ENCODE peak calls at places on chromosomes 13 and 19, in four cellular contexts. K is BJ, X is SJSA1, F is trophoblast cell. E is an unnamed sample.

GRCh38 chr13:42214445-42214844 is 57.5 kb upstream of the AKAP11 start:
- DNase-seq in K (no peak), F (no peak), X (no peak), E (no peak)

GRCh38 chr19:30425885-30426838 is 54.0 kb downstream of the ZNF536 start:
- DNase-seq in F (no peak), X (no peak), K (no peak), E (no peak)

GRCh38 chr13:112898786-112899617 is 70.0 kb upstream of the MCF2L start:
- DNase-seq in F (no peak), X (no peak), K (no peak), E (no peak)

GRCh38 chr13:93716623-93717022 is 490.0 kb downstream of the GPC6 start:
- DNase-seq in F (no peak), K (no peak), X (peak; percentile 63), E (no peak)

GRCh38 chr13:107421951-107422350 is 793.4 kb downstream of the LIG4 start:
- DNase-seq in F (no peak), X (peak; percentile 15), K (no peak), E (no peak)

GRCh38 chr13:113863511-113864302 is at the start of gene GAS6:
- DNase-seq in X (peak; percentile 39), K (no peak), F (no peak), E (no peak)

GRCh38 chr13:98797456-98797855 is 45.0 kb upstream of the SLC15A1 start:
- DNase-seq in X (no peak), F (no peak), K (no peak), E (no peak)

GRCh38 chr13:70170689-70171088 is 62.4 kb upstream of the KLHL1 start:
- DNase-seq in X (no peak), K (no peak), F (no peak), E (no peak)

GRCh38 chr13:30968734-30969335 is 36.4 kb downstream of the TEX26 start:
- DNase-seq in K (peak; percentile 23), F (no peak), X (no peak), E (peak; percentile 32)

GRCh38 chr19:39325778-39326680 is 5.4 kb upstream of the LRFN1 start:
- DNase-seq in F (no peak), X (peak; percentile 26), K (no peak), E (no peak)

GRCh38 chr13:68009546-68009945 is 779.4 kb upstream of the PCDH9 start:
- DNase-seq in X (no peak), K (no peak), F (no peak), E (no peak)

GRCh38 chr19:12983561-12984142 is 11.6 kb upstream of the NFIX start:
- DNase-seq in K (no peak), X (peak; percentile 89), F (peak; percentile 43), E (no peak)

GRCh38 chr19:44142014-44142523 is 715 bp downstream of the ZNF234 start:
- DNase-seq in K (no peak), F (no peak), X (peak; percentile 26), E (no peak)

GRCh38 chr13:59774511-59774911 is 389.2 kb downstream of the DIAPH3 start:
- DNase-seq in K (peak; percentile 48), F (peak; percentile 92), X (peak; percentile 7), E (peak; percentile 17)

GRCh38 chr19:56995298-56995697 is 124.5 kb upstream of the USP29 start:
- DNase-seq in F (no peak), K (no peak), X (no peak), E (no peak)

GRCh38 chr19:28168557-28168956 is 1044.4 kb downstream of the UQCRFS1 start:
- DNase-seq in K (no peak), F (no peak), X (no peak), E (no peak)

GRCh38 chr13:30722361-30722760 is 13.0 kb upstream of the ALOX5AP start:
- DNase-seq in F (no peak), K (no peak), X (no peak), E (no peak)

GRCh38 chr13:80297094-80297493 is 43.8 kb downstream of the SPRY2 start:
- DNase-seq in K (no peak), X (no peak), F (no peak), E (no peak)

GRCh38 chr13:113299951-113300350 is 2.9 kb downstream of the LAMP1 start:
- DNase-seq in K (no peak), F (no peak), X (no peak), E (no peak)

GRCh38 chr19:32599736-32600157 is 18.8 kb downstream of the PDCD5 start:
- DNase-seq in K (no peak), F (peak; percentile 20), X (peak; percentile 31), E (peak; percentile 24)

GRCh38 chr13:74219571-74219970 is 85.4 kb upstream of the KLF12 start:
- DNase-seq in F (no peak), X (no peak), K (no peak), E (no peak)

GRCh38 chr19:48413879-48414623 is 20.6 kb downstream of the GRIN2D start:
- DNase-seq in X (no peak), K (no peak), F (no peak), E (no peak)

GRCh38 chr13:69856331-69856730 is 251.3 kb upstream of the ATXN8OS start:
- DNase-seq in F (peak; percentile 20), X (no peak), K (no peak), E (no peak)

GRCh38 chr13:20457670-20458069 is 68.0 kb downstream of the CRYL1 start:
- DNase-seq in F (no peak), X (no peak), K (no peak), E (no peak)

GRCh38 chr13:112808377-112809140 is 118.7 kb downstream of the ATP11A start:
- DNase-seq in X (no peak), K (no peak), F (no peak), E (no peak)

GRCh38 chr13:73809561-73809960 is 324.6 kb downstream of the KLF12 start:
- DNase-seq in X (peak; percentile 37), F (no peak), K (no peak), E (no peak)

GRCh38 chr19:23384166-23384565 is 11.1 kb downstream of the ZNF91 start:
- DNase-seq in K (no peak), X (no peak), F (no peak), E (no peak)

GRCh38 chr13:83935566-83935965 is 53.3 kb upstream of the SLITRK1 start:
- DNase-seq in K (no peak), X (no peak), F (no peak), E (no peak)

GRCh38 chr13:28442872-28443271 is 52.1 kb downstream of the FLT1 start:
- DNase-seq in F (no peak), X (no peak), K (no peak), E (no peak)

GRCh38 chr19:12778020-12778904 is 2.9 kb upstream of the HOOK2 start:
- DNase-seq in K (no peak), X (peak; percentile 79), F (no peak), E (no peak)

GRCh38 chr19:1189419-1189818 is 15.4 kb upstream of the SBNO2 start:
- DNase-seq in X (no peak), F (no peak), K (no peak), E (no peak)

GRCh38 chr19:10419200-10419645 is 1.1 kb upstream of the PDE4A start:
- DNase-seq in K (no peak), F (no peak), X (no peak), E (no peak)

GRCh38 chr13:51892657-51893056 is 30.9 kb downstream of the CCDC70 start:
- DNase-seq in F (no peak), X (no peak), K (no peak), E (no peak)

GRCh38 chr13:55160911-55161310 is 1979.8 kb upstream of the PRR20A start:
- DNase-seq in K (no peak), X (no peak), F (no peak), E (no peak)

GRCh38 chr13:42486711-42487198 is 87.2 kb upstream of the TNFSF11 start:
- DNase-seq in X (peak; percentile 74), F (peak; percentile 8), K (peak; percentile 16), E (peak; percentile 31)

GRCh38 chr13:53066411-53066810 is 37.8 kb downstream of the OLFM4 start:
- DNase-seq in F (no peak), X (no peak), K (no peak), E (no peak)

GRCh38 chr13:114122591-114123211 is 9.7 kb downstream of the RASA3 start:
- DNase-seq in F (no peak), X (no peak), K (no peak), E (no peak)

GRCh38 chr13:113592571-113592970 is 8.0 kb downstream of the TFDP1 start:
- DNase-seq in K (no peak), X (no peak), F (no peak), E (no peak)

GRCh38 chr13:95300625-95301134 is 571 bp downstream of the ABCC4 start:
- DNase-seq in F (no peak), K (no peak), X (peak; percentile 42), E (no peak)

GRCh38 chr19:50432221-50432626 is 468 bp upstream of the MYBPC2 start:
- DNase-seq in F (no peak), X (no peak), K (no peak), E (no peak)
- H3K4me3 ChIP-seq in F (peak overlapping the region; percentile 74), X (no peak overlapping the region), K (peak overlapping the region; percentile 46), E (peak overlapping the region; percentile 53)

GRCh38 chr19:2774953-2775555 is 8.0 kb downstream of the SGTA start:
- DNase-seq in X (no peak), K (no peak), F (no peak), E (no peak)
- H3K4me3 ChIP-seq in X (no peak overlapping the region), K (no peak overlapping the region), F (no peak overlapping the region), E (no peak overlapping the region)

GRCh38 chr19:9151367-9151766 is 11.2 kb downstream of the ZNF317 start:
- DNase-seq in X (no peak), F (no peak), K (no peak), E (no peak)

GRCh38 chr19:9159891-9160290 is 18.9 kb upstream of the OR7D2 start:
- DNase-seq in F (no peak), K (no peak), X (no peak), E (no peak)

GRCh38 chr19:9161427-9161826 is 17.4 kb upstream of the OR7D2 start:
- DNase-seq in F (no peak), K (no peak), X (no peak), E (no peak)

GRCh38 chr19:9155591-9155990 is 15.4 kb downstream of the ZNF317 start:
- DNase-seq in X (no peak), K (no peak), F (no peak), E (no peak)

GRCh38 chr19:9156304-9156703 is 16.1 kb downstream of the ZNF317 start:
- DNase-seq in F (no peak), X (no peak), K (no peak), E (no peak)
- H3K4me3 ChIP-seq in F (no peak overlapping the region), X (no peak overlapping the region), K (no peak overlapping the region), E (no peak overlapping the region)

GRCh38 chr19:45999653-46000121 is 4.4 kb downstream of the CCDC61 start:
- DNase-seq in F (peak; percentile 47), K (no peak), X (no peak), E (no peak)
- H3K4me3 ChIP-seq in F (no peak overlapping the region), K (peak overlapping the region; percentile 5), X (no peak overlapping the region), E (no peak overlapping the region)

GRCh38 chr19:16895467-16896097 is 6.8 kb downstream of the F2RL3 start:
- DNase-seq in F (no peak), X (peak; percentile 14), K (no peak), E (no peak)

GRCh38 chr19:16898306-16899015 is 9.7 kb downstream of the F2RL3 start:
- DNase-seq in X (no peak), K (no peak), F (no peak), E (no peak)

GRCh38 chr19:16896913-16897571 is 8.2 kb downstream of the F2RL3 start:
- DNase-seq in K (peak; percentile 70), X (peak; percentile 80), F (peak; percentile 91), E (peak; percentile 38)

GRCh38 chr19:16897572-16898056 is 8.8 kb downstream of the F2RL3 start:
- DNase-seq in F (peak; percentile 28), K (no peak), X (peak; percentile 77), E (no peak)

GRCh38 chr19:16896098-16896912 is 7.5 kb downstream of the F2RL3 start:
- DNase-seq in F (peak; percentile 33), K (no peak), X (peak; percentile 35), E (no peak)
- H3K4me3 ChIP-seq in F (peak overlapping the region; percentile 31), K (peak overlapping the region; percentile 51), X (peak overlapping the region; percentile 46), E (peak overlapping the region; percentile 41)

E was measured in AG09309.